ENCODE peak calls at places on chromosomes 4 and X, in five cellular contexts. H is tibial artery; T is left lung; P is CD8-positive, alpha-beta memory T cell; I is CD4-positive, alpha-beta memory T cell. Y is an unnamed sample.

GRCh38 chr4:184330008-184330400 is 112.3 kb upstream of the ENPP6 start:
- DNase-seq in H (peak), T (peak), P (no peak), I (no peak), Y (no peak)

GRCh38 chr4:163350672-163351071 is 7.0 kb downstream of the NPY5R start:
- DNase-seq in H (no peak), T (no peak), P (no peak), I (no peak), Y (no peak)

GRCh38 chrX:84737471-84737871 is 235.2 kb upstream of the HDX start:
- DNase-seq in H (peak), T (no peak), P (no peak), I (no peak), Y (no peak)

GRCh38 chrX:151004085-151004484 is 20.9 kb downstream of the HMGB3 start:
- DNase-seq in H (no peak), T (no peak), P (no peak), I (no peak), Y (no peak)

GRCh38 chrX:71144651-71145050 is at the start of gene NLGN3:
- DNase-seq in H (no peak), T (no peak), P (no peak), I (no peak), Y (no peak)

GRCh38 chrX:153495362-153495751 is 577 bp downstream of the BGN start:
- DNase-seq in H (peak), T (no peak), P (no peak), I (no peak), Y (no peak)

GRCh38 chr4:163263601-163264000 is 68.8 kb downstream of the NPY1R start:
- DNase-seq in H (no peak), T (no peak), P (no peak), I (no peak), Y (no peak)

GRCh38 chrX:135697614-135698013 is 15.8 kb upstream of the CT45A1 start:
- DNase-seq in H (no peak), T (no peak), P (no peak), I (no peak), Y (no peak)

GRCh38 chrX:6968231-6968630 is 179.3 kb upstream of the STS start:
- DNase-seq in H (no peak), T (no peak), P (no peak), I (no peak), Y (no peak)

GRCh38 chrX:153635788-153636668 is 11.0 kb upstream of the DUSP9 start:
- DNase-seq in H (no peak), T (no peak), P (no peak), I (no peak), Y (no peak)

GRCh38 chrX:77922768-77923167 is 12.3 kb downstream of the ATP7A start:
- DNase-seq in H (no peak), T (no peak), P (no peak), I (no peak), Y (no peak)

GRCh38 chrX:73765776-73766465 is 202.9 kb downstream of the CHIC1 start:
- DNase-seq in H (no peak), T (no peak), P (no peak), I (no peak), Y (no peak)

GRCh38 chr4:7666744-7667143 is 232.0 kb upstream of the PSAPL1 start:
- DNase-seq in H (no peak), T (no peak), P (no peak), I (no peak), Y (no peak)

GRCh38 chrX:57918750-57919436 is 8.6 kb upstream of the ZXDA start:
- DNase-seq in H (peak), T (no peak), P (no peak), I (peak), Y (peak)

GRCh38 chrX:150150780-150151125 is 212.4 kb upstream of the MAMLD1 start:
- DNase-seq in H (no peak), T (no peak), P (no peak), I (no peak), Y (no peak)

GRCh38 chrX:107565916-107566602 is 62.3 kb upstream of the PRPS1 start:
- DNase-seq in H (no peak), T (no peak), P (no peak), I (no peak), Y (no peak)

GRCh38 chr4:187258651-187259401 is 535.2 kb upstream of the FAT1 start:
- DNase-seq in H (no peak), T (no peak), P (no peak), I (no peak), Y (no peak)

GRCh38 chr4:180028682-180029081 is 2214.5 kb upstream of the TENM3 start:
- DNase-seq in H (no peak), T (no peak), P (no peak), I (no peak), Y (peak)

GRCh38 chr4:108113229-108113628 is 55.5 kb downstream of the LEF1 start:
- DNase-seq in H (no peak), T (no peak), P (no peak), I (peak), Y (no peak)

GRCh38 chr4:56026596-56026995 is 77.9 kb downstream of the CEP135 start:
- DNase-seq in H (no peak), T (no peak), P (no peak), I (no peak), Y (no peak)

GRCh38 chrX:38929966-38930421 is 128.7 kb downstream of the MID1IP1 start:
- DNase-seq in H (peak), T (no peak), P (no peak), I (no peak), Y (no peak)

DNA sequence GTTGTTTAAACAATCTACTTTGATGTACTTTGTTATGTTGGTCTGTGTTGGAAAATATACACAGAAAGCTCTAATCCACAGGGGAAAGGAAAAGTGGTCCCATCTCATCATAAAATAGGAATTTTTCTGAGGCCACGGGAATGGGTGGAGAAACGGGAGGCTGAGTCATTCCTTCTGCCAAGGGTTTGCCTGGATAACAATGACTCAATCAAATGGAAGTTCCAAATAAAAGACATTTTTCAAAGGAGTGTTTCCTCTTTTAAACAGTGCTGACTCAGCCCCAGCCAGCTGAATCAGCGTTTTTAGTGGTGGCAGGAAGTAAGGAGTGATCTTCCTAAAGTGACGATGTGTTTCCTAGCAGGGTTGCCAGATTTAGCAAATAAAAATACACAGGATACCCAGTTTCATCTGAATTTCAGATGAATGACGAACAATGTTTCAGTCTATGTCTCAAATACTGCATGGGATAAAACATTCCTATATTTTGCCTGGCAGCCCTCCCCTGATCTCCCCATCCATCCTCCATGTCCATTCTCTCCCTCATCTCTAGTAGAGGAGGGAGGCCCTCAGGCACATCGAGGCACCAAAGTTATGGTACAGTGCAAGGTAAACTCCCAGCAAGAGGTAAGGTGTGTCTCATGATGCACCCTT is 345.4 kb upstream of the GATB start:
- DNase-seq in H (peak), T (no peak), P (no peak), I (peak), Y (peak)
- H3K4me3 ChIP-seq in H (no peak), T (no peak), P (no peak), I (no peak), Y (no peak)

GRCh38 chrX:131083510-131084142 is 25.5 kb downstream of the ARHGAP36 start:
- DNase-seq in H (no peak), T (no peak), P (no peak), I (no peak), Y (no peak)
- H3K4me3 ChIP-seq in H (no peak), T (no peak), P (no peak), I (no peak), Y (no peak)

DNA sequence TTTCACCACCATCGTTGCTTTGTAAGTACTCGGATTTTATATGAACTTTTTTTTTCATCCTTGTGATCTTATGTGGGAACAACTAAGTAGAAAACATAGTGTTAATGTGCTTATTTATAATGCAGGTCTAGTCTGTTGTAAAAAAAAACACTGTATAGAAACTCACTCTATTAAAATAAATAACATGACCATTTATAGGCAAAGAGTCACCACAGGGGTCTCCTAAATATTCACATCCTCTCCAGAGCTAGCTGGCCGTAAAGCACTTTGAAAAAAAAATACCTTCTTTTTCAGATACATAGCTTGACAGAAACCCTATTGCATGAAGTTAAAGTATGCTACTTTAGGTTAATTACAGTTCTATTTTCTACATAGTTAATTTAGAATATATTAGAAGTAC is 11.2 kb downstream of the TMEM184C start:
- DNase-seq in H (no peak), T (no peak), P (no peak), I (no peak), Y (no peak)
- H3K4me3 ChIP-seq in H (no peak), T (no peak), P (no peak), I (no peak), Y (no peak)

DNA sequence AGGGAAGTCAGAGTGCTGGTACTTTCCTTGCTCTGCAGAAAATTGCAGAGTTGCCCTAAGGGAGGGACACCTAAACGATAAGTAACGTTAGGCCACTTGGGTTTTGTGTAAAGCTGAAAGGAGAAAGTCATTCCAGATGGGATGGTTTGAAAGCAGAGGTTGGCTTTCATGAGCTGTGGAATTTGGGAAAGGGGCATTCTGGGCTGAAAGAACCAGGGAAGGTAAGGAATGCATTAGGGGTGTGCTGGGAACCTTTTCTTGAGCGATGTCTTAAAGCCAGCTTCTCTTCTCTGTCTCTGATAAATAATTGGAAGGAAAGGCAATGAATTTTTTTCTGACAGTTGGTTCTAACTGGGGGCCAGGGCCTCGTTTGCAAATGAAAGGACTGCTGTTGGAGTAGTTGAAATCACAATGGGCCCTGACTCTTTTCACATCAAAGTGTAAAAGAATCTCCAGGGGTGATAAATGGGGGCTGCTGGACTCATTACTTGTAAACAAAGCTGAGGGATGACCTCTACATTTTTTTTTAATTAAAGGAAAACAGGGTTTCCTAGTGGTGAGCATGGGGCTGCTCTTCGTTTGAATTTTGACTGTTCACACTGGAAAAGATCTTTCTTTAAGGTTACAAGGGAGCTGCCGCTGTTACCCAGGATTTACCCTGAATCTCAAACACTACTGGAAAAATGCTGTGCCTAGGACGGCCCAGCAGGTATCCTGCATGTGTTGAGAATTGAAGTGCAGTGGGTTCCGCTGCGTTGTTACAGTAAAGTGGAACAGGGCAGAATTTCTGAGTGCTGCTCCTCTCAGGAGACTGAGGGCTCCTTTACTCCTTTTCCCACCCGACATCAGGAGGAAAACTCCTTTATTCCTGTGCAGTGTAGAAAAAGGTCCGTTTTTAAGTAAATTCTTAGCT is 25.0 kb downstream of the AFF1 start:
- DNase-seq in H (no peak), T (no peak), P (no peak), I (no peak), Y (no peak)
- H3K4me3 ChIP-seq in H (no peak), T (no peak), P (no peak), I (no peak), Y (no peak)

GRCh38 chrX:20063153-20063552 is 53.6 kb downstream of the MAP7D2 start:
- DNase-seq in H (no peak), T (no peak), P (no peak), I (no peak), Y (no peak)

GRCh38 chrX:20059467-20060128 is 57.1 kb downstream of the MAP7D2 start:
- DNase-seq in H (no peak), T (no peak), P (no peak), I (no peak), Y (no peak)

GRCh38 chrX:20061869-20062254 is 54.8 kb downstream of the MAP7D2 start:
- DNase-seq in H (no peak), T (no peak), P (no peak), I (no peak), Y (no peak)

GRCh38 chrX:20063716-20064351 is 52.9 kb downstream of the MAP7D2 start:
- DNase-seq in H (no peak), T (no peak), P (no peak), I (no peak), Y (no peak)

DNA sequence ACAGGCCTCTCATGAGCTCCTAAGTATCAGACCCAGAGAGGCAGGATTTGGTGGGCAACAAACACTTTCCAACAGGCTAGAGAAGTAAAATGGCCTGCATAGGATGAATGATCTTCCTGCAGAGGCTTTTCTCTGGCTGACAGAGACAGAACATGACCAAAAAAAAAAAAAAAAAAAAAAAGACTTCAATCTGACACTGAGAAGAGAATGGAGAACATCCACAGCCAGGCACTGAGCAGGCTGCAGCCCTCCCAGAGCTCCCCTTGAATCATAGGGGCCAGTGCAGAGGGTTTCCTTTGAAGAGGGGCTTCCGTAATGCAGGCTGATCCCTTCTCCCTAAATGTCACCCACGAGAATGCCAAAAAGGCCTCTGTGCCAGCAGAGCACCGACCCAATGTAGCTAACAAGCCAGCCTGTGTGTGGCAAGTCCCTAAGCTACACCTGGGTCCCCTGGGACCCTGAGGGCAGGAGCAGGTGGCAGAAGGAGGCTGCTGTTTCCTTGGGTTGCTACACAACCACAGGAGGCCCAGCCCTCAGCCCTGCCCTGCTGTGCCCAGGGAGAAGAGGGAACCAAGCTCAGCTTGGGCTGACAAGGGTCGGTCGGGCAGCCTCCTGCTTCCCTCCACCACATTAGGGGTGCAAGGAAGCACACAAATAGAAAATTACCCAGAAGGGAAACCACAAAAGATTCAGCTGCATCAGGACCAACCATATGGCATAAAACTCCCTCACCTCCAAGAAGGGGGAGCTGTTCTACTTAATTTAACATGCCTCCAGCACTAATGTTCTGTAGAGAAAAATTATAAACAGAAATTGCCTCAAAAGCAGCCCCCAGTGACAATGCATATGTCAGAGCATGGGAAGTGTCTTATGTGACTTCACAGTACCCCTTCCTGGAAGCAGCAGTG is 55.5 kb downstream of the MAP7D2 start:
- DNase-seq in H (no peak), T (no peak), P (no peak), I (no peak), Y (no peak)
- H3K4me3 ChIP-seq in H (no peak), T (no peak), P (no peak), I (no peak), Y (no peak)

Y was measured in mucosa of descending colon.